ENCODE peak calls at places on chromosomes 2 and 18, in six cellular contexts. X is GM12865; I is activated CD8-positive, alpha-beta memory T cell treated with anti-CD3 and anti-CD28 coated beads, Interleukin-2, amount 50 U/mL, for 48 hours; G is GM13976; L is GM23248; A is NCI-H345. O is an unnamed sample.

GRCh38 chr2:112493858-112494648 is 12.1 kb downstream of the TTL start:
- DNase-seq in G (no peak), X (no peak), I (no peak), L (peak; percentile 92), A (no peak), O (no peak)

GRCh38 chr2:19872302-19872701 is 29.5 kb downstream of the TTC32 start:
- DNase-seq in X (no peak), L (no peak), I (no peak), A (no peak), G (no peak), O (no peak)

GRCh38 chr2:28274911-28275685 is 117.6 kb upstream of the FOSL2 start:
- DNase-seq in L (peak; percentile 88), I (no peak), G (peak; percentile 14), X (peak; percentile 72), A (no peak), O (no peak)

GRCh38 chr18:12595571-12596255 is 62.2 kb downstream of the SPIRE1 start:
- DNase-seq in L (no peak), G (no peak), A (no peak), I (no peak), X (no peak), O (no peak)

GRCh38 chr18:47595816-47596501 is 334.5 kb downstream of the SMAD2 start:
- DNase-seq in A (peak; percentile 7), G (peak; percentile 72), X (peak; percentile 47), I (peak; percentile 59), L (peak; percentile 3), O (no peak)

GRCh38 chr2:110106642-110107041 is 9.0 kb downstream of the MALL start:
- DNase-seq in X (no peak), G (no peak), I (no peak), A (no peak), L (peak; percentile 57), O (peak; percentile 42)

GRCh38 chr2:214265991-214266489 is 144.8 kb upstream of the VWC2L start:
- DNase-seq in X (no peak), L (no peak), A (no peak), I (no peak), G (no peak), O (no peak)

GRCh38 chr2:24793752-24794477 is 690 bp downstream of the CENPO start:
- DNase-seq in I (peak; percentile 57), X (peak; percentile 22), L (peak; percentile 63), G (peak; percentile 28), A (peak; percentile 47), O (no peak)

GRCh38 chr2:28626891-28627421 is 124.7 kb upstream of the PPP1CB start:
- DNase-seq in G (no peak), L (peak; percentile 32), A (no peak), X (no peak), I (no peak), O (no peak)

GRCh38 chr2:214577769-214578168 is 166.9 kb downstream of the VWC2L start:
- DNase-seq in L (peak; percentile 2), G (no peak), I (no peak), A (no peak), X (no peak), O (no peak)

GRCh38 chr2:112110966-112111365 is 27.2 kb upstream of the FBLN7 start:
- DNase-seq in A (no peak), X (no peak), I (no peak), G (no peak), L (no peak), O (no peak)

GRCh38 chr18:5303636-5304035 is 8.1 kb upstream of the ZBTB14 start:
- DNase-seq in I (no peak), X (no peak), G (no peak), A (no peak), L (no peak), O (no peak)

GRCh38 chr2:128497461-128497860 is 178.8 kb upstream of the HS6ST1 start:
- DNase-seq in G (no peak), L (no peak), A (no peak), I (peak; percentile 7), X (no peak), O (no peak)

GRCh38 chr2:144370937-144371584 is 148.9 kb downstream of the ZEB2 start:
- DNase-seq in I (no peak), X (no peak), A (no peak), G (no peak), L (no peak), O (no peak)

GRCh38 chr18:28357785-28358401 is 181.0 kb upstream of the CDH2 start:
- DNase-seq in A (no peak), G (no peak), I (no peak), X (no peak), L (peak; percentile 7), O (no peak)

GRCh38 chr18:27717816-27718215 is 459.1 kb downstream of the CDH2 start:
- DNase-seq in X (peak; percentile 6), G (no peak), I (no peak), A (no peak), L (no peak), O (no peak)

GRCh38 chr2:200319587-200320337 is 13.3 kb downstream of the SPATS2L start:
- DNase-seq in I (no peak), L (peak; percentile 77), X (no peak), G (no peak), A (no peak), O (no peak)

GRCh38 chr2:143375376-143375880 is 246.2 kb downstream of the ARHGAP15 start:
- DNase-seq in I (no peak), X (no peak), A (no peak), L (no peak), G (no peak), O (no peak)

GRCh38 chr2:179770029-179770428 is 91.4 kb downstream of the ZNF385B start:
- DNase-seq in X (no peak), G (no peak), I (no peak), L (no peak), A (no peak), O (no peak)

GRCh38 chr2:230007931-230008707 is 60.6 kb downstream of the SLC16A14 start:
- DNase-seq in I (peak; percentile 96), L (peak; percentile 78), X (peak; percentile 83), A (peak; percentile 34), G (peak; percentile 71), O (peak; percentile 3)

GRCh38 chr2:1736045-1736444 is 8.3 kb downstream of the PXDN start:
- DNase-seq in X (no peak), I (no peak), G (no peak), A (no peak), L (peak; percentile 59), O (no peak)

GRCh38 chr2:65199194-65199593 is 28.4 kb upstream of the ACTR2 start:
- DNase-seq in L (no peak), A (no peak), G (no peak), I (no peak), X (no peak), O (no peak)

GRCh38 chr2:59851848-59852475 is 701.5 kb downstream of the BCL11A start:
- DNase-seq in I (no peak), G (no peak), A (no peak), L (no peak), X (no peak), O (no peak)

GRCh38 chr2:205714058-205714776 is 31.9 kb downstream of the NRP2 start:
- DNase-seq in A (no peak), L (no peak), I (no peak), X (peak; percentile 77), G (peak; percentile 60), O (no peak)

GRCh38 chr2:235026649-235027557 is 75.1 kb downstream of the SH3BP4 start:
- DNase-seq in X (no peak), L (peak; percentile 83), I (no peak), A (peak; percentile 95), G (no peak), O (peak; percentile 96)

GRCh38 chr2:113390133-113390849 is 47.2 kb upstream of the ZNG1B start:
- DNase-seq in I (no peak), A (no peak), X (peak; percentile 90), L (peak; percentile 76), G (peak; percentile 77), O (no peak)

GRCh38 chr2:112644155-112644932 is 1.4 kb upstream of the SLC20A1 start:
- DNase-seq in X (no peak), L (no peak), I (no peak), A (no peak), G (no peak), O (no peak)

GRCh38 chr2:31397099-31397498 is 17.4 kb downstream of the XDH start:
- DNase-seq in L (no peak), I (no peak), G (no peak), A (no peak), X (no peak), O (no peak)

GRCh38 chr2:150567771-150568278 is 80.4 kb upstream of the RND3 start:
- DNase-seq in I (no peak), L (peak; percentile 71), A (no peak), X (no peak), G (no peak), O (no peak)

GRCh38 chr2:166180951-166181812 is 53.4 kb upstream of the SCN1A start:
- DNase-seq in G (peak; percentile 55), A (peak; percentile 54), L (peak; percentile 73), X (peak; percentile 54), I (peak; percentile 53), O (peak; percentile 30)

GRCh38 chr2:13585732-13586131 is 869.0 kb downstream of the TRIB2 start:
- DNase-seq in I (no peak), A (no peak), L (no peak), X (peak; percentile 11), G (no peak), O (no peak)

GRCh38 chr2:15666776-15667578 is 75.3 kb downstream of the DDX1 start:
- DNase-seq in G (no peak), L (no peak), I (no peak), X (no peak), A (no peak), O (no peak)

GRCh38 chr2:25980951-25981350 is 1.3 kb downstream of the KIF3C start:
- DNase-seq in I (no peak), X (no peak), A (no peak), L (no peak), G (no peak), O (no peak)

GRCh38 chr18:48825101-48825745 is 125.5 kb downstream of the SMAD7 start:
- DNase-seq in I (peak; percentile 37), G (no peak), X (no peak), A (no peak), L (peak; percentile 89), O (no peak)

GRCh38 chr2:23617167-23617787 is 232.3 kb downstream of the KLHL29 start:
- DNase-seq in I (no peak), L (peak; percentile 87), X (no peak), G (no peak), A (peak; percentile 72), O (peak; percentile 37)

GRCh38 chr2:175167076-175167791 is 769 bp downstream of the ATF2 start:
- DNase-seq in G (peak; percentile 42), L (peak; percentile 75), A (peak; percentile 56), I (no peak), X (peak; percentile 19), O (no peak)

O was measured in DMS153.